ENCODE peak calls at places on chromosomes 1 and 21, in four cellular contexts. Q is A549, R is stomach, V is IMR-90. C is an unnamed sample.
A peak's percentile ranks its signal among the peaks of the same experiment; 100 is the strongest.

GRCh38 chr1:51548986-51549619 is 30.0 kb upstream of the EPS15 start:
- DNase-seq in Q (no peak), V (no peak), R (no peak), C (no peak)

GRCh38 chr21:41232055-41232454 is 64.1 kb downstream of the BACE2 start:
- DNase-seq in Q (no peak), V (no peak), R (no peak), C (no peak)

GRCh38 chr21:38990424-38990794 is 184.7 kb downstream of the ETS2 start:
- DNase-seq in V (no peak), Q (no peak), R (peak; percentile 36), C (no peak)

GRCh38 chr1:6646499-6647148 is 22.0 kb downstream of the THAP3 start:
- DNase-seq in Q (peak; percentile 28), R (peak; percentile 34), V (peak; percentile 54), C (no peak)

GRCh38 chr1:27527857-27528700 is 38.1 kb upstream of the WASF2 start:
- DNase-seq in R (peak; percentile 67), Q (no peak), V (no peak), C (peak; percentile 86)

GRCh38 chr1:98783821-98784220 is 122.3 kb downstream of the SNX7 start:
- DNase-seq in R (no peak), Q (no peak), V (no peak), C (no peak)

GRCh38 chr1:79683420-79683819 is 676.9 kb upstream of the ADGRL4 start:
- DNase-seq in V (no peak), R (no peak), Q (no peak), C (no peak)

GRCh38 chr1:65279092-65279448 is 30.3 kb upstream of the DNAJC6 start:
- DNase-seq in R (no peak), Q (no peak), V (no peak), C (no peak)

GRCh38 chr1:111191496-111191895 is 8.9 kb downstream of the DENND2D start:
- DNase-seq in Q (no peak), V (peak; percentile 89), R (no peak), C (no peak)

GRCh38 chr1:53379662-53380002 is 51.8 kb upstream of the LRP8 start:
- DNase-seq in Q (no peak), R (no peak), V (no peak), C (no peak)

GRCh38 chr1:8349961-8350360 is 32.0 kb downstream of the SLC45A1 start:
- DNase-seq in Q (no peak), V (no peak), R (no peak), C (no peak)

GRCh38 chr1:165235777-165236285 is 120.7 kb downstream of the LMX1A start:
- DNase-seq in R (no peak), V (no peak), Q (no peak), C (no peak)

GRCh38 chr1:107135466-107135865 is 5.4 kb upstream of the NTNG1 start:
- DNase-seq in Q (no peak), R (no peak), V (peak; percentile 36), C (no peak)

GRCh38 chr1:6747679-6748078 is 37.6 kb upstream of the CAMTA1 start:
- DNase-seq in V (no peak), Q (no peak), R (no peak), C (no peak)

GRCh38 chr1:88998716-88999115 is 6.3 kb upstream of the KYAT3 start:
- DNase-seq in R (no peak), V (peak; percentile 69), Q (peak; percentile 21), C (no peak)

GRCh38 chr1:12031039-12031980 is 12.0 kb downstream of the MIIP start:
- DNase-seq in R (peak; percentile 37), V (peak; percentile 23), Q (peak; percentile 45), C (no peak)

GRCh38 chr1:234578735-234579134 is 31.2 kb downstream of the IRF2BP2 start:
- DNase-seq in R (no peak), Q (no peak), V (no peak), C (no peak)

DNA sequence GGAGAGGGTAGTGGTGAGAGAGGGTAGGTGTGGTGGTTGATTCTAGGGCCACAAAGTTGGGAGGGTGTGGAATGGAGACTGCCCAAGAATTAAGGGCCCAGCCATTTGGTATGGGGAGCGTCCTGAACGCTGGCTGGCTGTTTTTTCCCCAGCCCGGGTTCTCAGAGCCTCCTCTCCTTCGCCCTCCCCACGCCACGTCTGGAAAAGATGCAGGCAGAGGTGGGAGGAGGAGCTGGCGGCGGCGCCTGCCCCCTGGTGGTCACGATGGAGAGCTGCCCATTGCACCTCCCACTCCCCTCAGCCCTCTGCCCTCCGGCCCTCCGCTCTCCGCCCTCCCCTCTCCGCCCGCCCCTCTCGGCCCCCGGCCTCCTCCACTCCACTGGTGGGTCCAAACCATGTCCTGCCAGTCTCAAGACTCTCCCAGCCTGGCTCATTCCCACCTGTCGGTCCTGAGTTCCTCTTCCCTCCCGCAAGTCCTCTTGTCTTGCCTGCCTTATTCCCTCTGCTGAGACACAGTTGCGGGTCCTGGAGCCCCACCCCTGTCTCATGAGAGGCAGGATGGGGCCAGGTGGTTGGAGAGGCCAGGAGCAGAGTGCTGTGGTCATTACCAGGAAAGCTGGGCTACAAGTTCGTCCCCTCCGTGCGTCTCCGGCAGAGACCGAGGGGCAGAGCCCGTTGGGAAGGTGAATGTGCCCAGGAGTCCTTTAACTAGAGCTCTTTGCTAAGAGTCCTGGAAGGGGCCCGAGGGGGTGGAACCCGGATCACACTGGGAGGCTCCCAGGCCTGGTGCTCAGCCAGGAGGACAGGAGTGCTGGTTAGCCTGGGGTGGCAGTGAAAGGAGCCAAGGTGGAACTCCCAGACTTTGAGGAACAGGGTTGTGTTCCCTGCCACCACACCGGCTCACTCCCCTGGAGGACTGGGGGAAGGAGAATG is 22.6 kb downstream of the ETNK2 start:
- DNase-seq in Q (peak; percentile 94), R (peak; percentile 78), V (peak; percentile 61), C (peak; percentile 91)
- TF ChIP-seq POLR2A in Q (no peak), R (no peak), V (peak; percentile 25), C (no peak)

GRCh38 chr1:19483261-19483660 is 2.1 kb downstream of the CAPZB start:
- DNase-seq in R (no peak), V (no peak), Q (no peak), C (no peak)
- H3K4me1 ChIP-seq in R (peaks cover 79% of the 10 kb centered on the region), V (peaks cover 36% of the 10 kb centered on the region), Q (peaks cover 34% of the 10 kb centered on the region), C (peaks cover 76% of the 10 kb centered on the region)

GRCh38 chr1:151833172-151833571 is 1.6 kb upstream of the RORC start:
- DNase-seq in R (no peak), Q (no peak), V (no peak), C (no peak)

GRCh38 chr1:151834239-151834638 is 2.6 kb upstream of the RORC start:
- DNase-seq in V (no peak), R (no peak), Q (no peak), C (no peak)

GRCh38 chr1:151831605-151832004 is at the start of gene RORC:
- DNase-seq in R (peak; percentile 88), Q (no peak), V (no peak), C (no peak)

GRCh38 chr1:151831256-151831591 is 378 bp downstream of the RORC start:
- DNase-seq in V (no peak), R (no peak), Q (no peak), C (no peak)

DNA sequence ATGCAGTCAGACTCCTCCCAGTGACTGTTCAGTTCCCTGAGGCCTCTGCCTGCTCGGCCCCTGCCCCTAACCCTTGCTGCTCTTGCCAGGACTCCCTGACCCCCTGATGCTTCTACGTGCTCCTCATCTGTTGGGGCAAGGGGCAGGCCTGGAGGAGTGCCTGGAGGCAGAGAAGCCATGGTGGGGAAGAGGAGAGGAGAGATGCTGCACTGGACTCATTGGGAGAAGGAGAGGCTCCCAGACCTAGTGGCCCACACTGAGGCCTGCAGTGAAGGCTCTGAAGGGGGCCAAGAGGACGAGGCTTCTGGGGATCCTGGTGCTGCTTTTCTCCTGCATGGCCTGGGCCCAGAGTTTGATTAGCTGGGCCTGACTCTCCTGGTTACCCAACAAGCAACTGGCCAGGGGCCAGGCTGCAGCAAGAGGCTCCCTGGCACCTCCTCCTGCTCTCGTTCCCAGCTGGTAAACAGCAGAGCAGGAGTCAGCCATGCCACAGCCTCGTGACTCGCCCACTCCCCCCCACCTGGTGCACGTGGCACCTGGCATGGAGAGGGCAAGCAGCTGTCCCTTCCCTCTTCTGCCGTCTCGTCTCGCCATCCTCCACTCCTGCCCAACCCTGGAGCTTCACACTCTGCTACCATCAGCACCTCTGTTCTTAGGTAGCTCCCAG is 849 bp upstream of the RORC start:
- DNase-seq in Q (no peak), V (peak; percentile 41), R (peak; percentile 98), C (no peak)
- TF ChIP-seq POLR2A in Q (no peak), V (no peak), R (no peak), C (no peak)

GRCh38 chr1:45535988-45536766 is 14.4 kb upstream of the AKR1A1 start:
- DNase-seq in V (no peak), R (no peak), Q (no peak), C (no peak)
- H3K4me1 ChIP-seq in V (no peaks in the 10 kb centered on the region), R (no peaks in the 10 kb centered on the region), Q (no peaks in the 10 kb centered on the region), C (no peaks in the 10 kb centered on the region)

GRCh38 chr1:66346057-66346795 is 187.7 kb upstream of the SGIP1 start:
- DNase-seq in Q (no peak), R (no peak), V (no peak), C (no peak)
- TF ChIP-seq POLR2A in Q (no peak), R (no peak), V (no peak), C (no peak)

GRCh38 chr1:1917304-1917976 is 1.6 kb downstream of the TMEM52 start:
- DNase-seq in Q (no peak), V (no peak), R (no peak), C (peak; percentile 78)

GRCh38 chr1:1914842-1915692 is at the start of gene CALML6:
- DNase-seq in R (no peak), V (no peak), Q (no peak), C (peak; percentile 73)

GRCh38 chr1:1916882-1917281 is 1.8 kb downstream of the CALML6 start:
- DNase-seq in R (no peak), V (no peak), Q (no peak), C (peak; percentile 75)

GRCh38 chr1:1914101-1914811 is 804 bp upstream of the CALML6 start:
- DNase-seq in R (no peak), Q (no peak), V (no peak), C (peak; percentile 71)

GRCh38 chr1:1915911-1916835 is 1.1 kb downstream of the CALML6 start:
- DNase-seq in R (peak; percentile 79), Q (no peak), V (no peak), C (peak; percentile 75)
- H3K4me1 ChIP-seq in R (peaks cover 35% of the 10 kb centered on the region), Q (peaks cover 10% of the 10 kb centered on the region), V (peaks cover 2% of the 10 kb centered on the region), C (peaks cover 31% of the 10 kb centered on the region)

GRCh38 chr1:2136386-2136821 is 58.2 kb downstream of the FAAP20 start:
- DNase-seq in V (no peak), R (no peak), Q (no peak), C (no peak)

GRCh38 chr1:2135866-2136265 is 58.7 kb downstream of the FAAP20 start:
- DNase-seq in V (no peak), Q (no peak), R (no peak), C (peak; percentile 77)

GRCh38 chr1:2134232-2134603 is 60.4 kb downstream of the FAAP20 start:
- DNase-seq in Q (no peak), V (no peak), R (no peak), C (no peak)

GRCh38 chr1:2134604-2135307 is 59.8 kb downstream of the FAAP20 start:
- DNase-seq in R (no peak), Q (no peak), V (no peak), C (peak; percentile 86)

GRCh38 chr1:2135425-2135824 is 59.1 kb downstream of the FAAP20 start:
- DNase-seq in Q (no peak), R (peak; percentile 62), V (peak; percentile 85), C (peak; percentile 80)
- TF ChIP-seq POLR2A in Q (no peak), R (no peak), V (peak; percentile 78), C (no peak)